ENCODE peak calls at places on chromosomes 7 and 10, in four cellular contexts. P is body of pancreas, A is MCF 10A, F is left ventricle myocardium inferior. U is an unnamed sample.

GRCh38 chr7:107167483-107168232 is 1.1 kb upstream of the HBP1 start:
- DNase-seq in P (peak), A (peak), F (peak), U (no peak)

GRCh38 chr7:148622887-148623585 is 32.5 kb downstream of the C7orf33 start:
- DNase-seq in P (peak), A (no peak), F (no peak), U (peak)

GRCh38 chr7:44827567-44827966 is 20.3 kb downstream of the H2AZ2 start:
- DNase-seq in P (no peak), A (no peak), F (no peak), U (no peak)

GRCh38 chr7:28180364-28181147 is at the start of gene JAZF1:
- DNase-seq in P (peak), A (peak), F (peak), U (peak)

GRCh38 chr10:35219292-35219691 is 92.6 kb downstream of the CREM start:
- DNase-seq in P (no peak), A (no peak), F (no peak), U (no peak)

GRCh38 chr7:149870701-149871483 is 2.9 kb upstream of the ATP6V0E2 start:
- DNase-seq in P (no peak), A (no peak), F (no peak), U (peak)

GRCh38 chr10:70974351-70974901 is 86.1 kb upstream of the PCBD1 start:
- DNase-seq in P (no peak), A (peak), F (no peak), U (no peak)

GRCh38 chr7:121102619-121103018 is 114.1 kb downstream of the CPED1 start:
- DNase-seq in P (peak), A (no peak), F (no peak), U (no peak)

DNA sequence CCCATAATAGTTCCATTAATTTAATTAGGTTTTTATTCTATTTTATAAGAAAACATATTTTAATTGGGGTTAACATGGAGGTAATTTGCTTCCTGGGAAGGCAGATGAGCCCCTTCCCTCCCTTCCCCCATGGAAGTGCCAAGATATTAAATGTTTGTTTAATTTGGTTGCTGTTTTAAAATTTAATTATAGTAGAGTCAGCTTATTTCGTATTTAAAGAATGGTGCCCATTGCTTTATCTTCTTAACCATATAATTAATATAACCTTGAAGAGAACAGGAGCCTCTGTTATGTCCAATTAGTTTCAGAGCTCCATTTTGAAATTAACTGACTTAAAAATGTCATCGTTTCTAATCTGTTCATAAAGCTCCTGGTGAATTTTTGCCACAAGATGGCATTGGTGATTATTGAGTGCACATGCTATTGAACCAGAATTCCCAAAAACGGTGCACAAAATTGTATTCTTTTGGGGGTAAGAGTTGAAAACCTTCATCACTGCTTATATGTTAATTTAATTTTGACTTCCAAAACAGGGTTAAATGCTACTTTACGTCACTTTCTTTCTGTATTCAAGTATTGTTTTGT is 26.0 kb downstream of the KLHDC10 start:
- DNase-seq in P (no peak), A (peak), F (no peak), U (no peak)
- TF ChIP-seq CTCF in P (no peak), A (no peak), F (no peak), U (no peak)

GRCh38 chr10:17805440-17805839 is 3.7 kb upstream of the MRC1 start:
- DNase-seq in P (no peak), A (no peak), F (no peak), U (no peak)

GRCh38 chr10:17808971-17809841 is at the start of gene MRC1:
- DNase-seq in P (no peak), A (no peak), F (peak), U (no peak)

GRCh38 chr10:17802350-17802749 is 6.8 kb upstream of the MRC1 start:
- DNase-seq in P (no peak), A (no peak), F (no peak), U (no peak)

GRCh38 chr10:17802966-17803365 is 6.2 kb upstream of the MRC1 start:
- DNase-seq in P (no peak), A (peak), F (no peak), U (no peak)

DNA sequence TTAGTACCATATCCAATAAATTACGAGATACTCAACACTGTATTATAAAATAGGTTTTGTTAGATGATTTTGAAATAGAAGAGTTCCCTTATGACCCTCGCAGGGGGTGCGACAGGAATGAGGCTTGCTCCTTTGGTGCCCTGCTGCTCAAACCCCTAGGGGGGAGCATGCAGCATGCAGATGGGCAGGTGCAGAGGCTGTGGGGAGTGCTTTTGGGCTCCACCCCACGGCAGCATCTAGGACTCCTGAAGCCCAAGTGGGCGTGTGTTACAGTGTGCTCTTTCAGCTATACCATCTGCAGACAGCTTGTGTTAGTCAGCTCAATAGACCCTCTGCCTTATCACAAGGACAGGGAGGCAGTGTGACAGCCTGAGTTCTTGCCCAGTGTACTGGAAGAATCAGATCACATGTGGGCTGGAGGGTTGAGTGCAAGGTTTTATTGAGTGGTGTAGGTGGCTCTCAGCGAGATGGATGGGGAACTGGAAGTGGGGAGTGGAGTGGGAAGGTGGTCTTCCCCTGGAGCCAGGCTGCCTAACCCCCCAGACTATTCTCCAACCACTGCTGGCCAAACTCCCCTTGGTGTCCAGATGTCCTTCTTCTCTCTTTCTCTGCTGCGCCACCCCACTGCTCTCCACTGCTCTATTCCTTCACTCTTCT is 3.1 kb upstream of the MRC1 start:
- DNase-seq in P (no peak), A (peak), F (no peak), U (no peak)
- TF ChIP-seq CTCF in P (peak), A (no peak), F (peak), U (peak)

GRCh38 chr10:62414359-62414758 is 40.2 kb downstream of the ZNF365 start:
- DNase-seq in P (no peak), A (peak), F (no peak), U (no peak)
- TF ChIP-seq CTCF in P (no peak), A (peak), F (no peak), U (peak)

GRCh38 chr10:49164587-49165188 is 23.5 kb downstream of the TMEM273 start:
- DNase-seq in P (peak), A (peak), F (no peak), U (peak)
- TF ChIP-seq CTCF in P (peak), A (peak), F (peak), U (peak)

GRCh38 chr7:26200113-26200443 is 468 bp downstream of the HNRNPA2B1 start:
- DNase-seq in P (peak), A (peak), F (peak), U (peak)

GRCh38 chr7:26199301-26200112 is 1.0 kb downstream of the HNRNPA2B1 start:
- DNase-seq in P (peak), A (peak), F (peak), U (peak)

GRCh38 chr7:26198781-26199169 is 1.8 kb downstream of the HNRNPA2B1 start:
- DNase-seq in P (no peak), A (no peak), F (no peak), U (no peak)

GRCh38 chr7:26197153-26198115 is 3.1 kb downstream of the HNRNPA2B1 start:
- DNase-seq in P (no peak), A (no peak), F (no peak), U (no peak)

DNA sequence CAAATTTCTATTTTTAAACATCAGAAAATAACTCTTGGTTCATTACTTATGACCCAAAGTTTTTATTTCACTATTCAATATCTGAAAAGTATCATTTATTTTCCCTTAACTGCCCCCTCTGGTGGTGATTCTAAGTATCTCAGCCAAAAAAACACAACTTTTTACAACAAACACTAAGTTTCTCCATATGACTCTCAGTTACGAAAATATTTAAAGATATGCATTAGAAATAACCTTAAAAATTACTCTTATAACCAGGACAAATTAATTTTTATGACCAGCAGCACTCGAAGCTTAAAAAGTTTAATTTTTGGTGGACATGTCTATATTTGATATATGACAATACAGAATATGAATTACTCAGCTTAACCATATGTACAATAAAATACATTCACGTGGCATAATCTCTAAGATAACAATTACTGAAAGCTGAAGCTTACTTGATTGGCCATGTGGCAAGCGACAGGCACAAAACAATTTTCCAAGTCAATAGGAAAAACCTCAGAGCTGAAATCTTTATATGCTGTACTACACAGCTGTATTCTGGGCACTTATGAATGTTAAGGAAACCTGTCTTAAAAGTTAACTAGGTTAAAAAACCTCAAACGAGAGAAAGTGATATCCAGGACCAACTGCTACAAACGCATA is 2.3 kb downstream of the HNRNPA2B1 start:
- DNase-seq in P (no peak), A (peak), F (no peak), U (no peak)
- TF ChIP-seq CTCF in P (peak), A (peak), F (peak), U (peak)

DNA sequence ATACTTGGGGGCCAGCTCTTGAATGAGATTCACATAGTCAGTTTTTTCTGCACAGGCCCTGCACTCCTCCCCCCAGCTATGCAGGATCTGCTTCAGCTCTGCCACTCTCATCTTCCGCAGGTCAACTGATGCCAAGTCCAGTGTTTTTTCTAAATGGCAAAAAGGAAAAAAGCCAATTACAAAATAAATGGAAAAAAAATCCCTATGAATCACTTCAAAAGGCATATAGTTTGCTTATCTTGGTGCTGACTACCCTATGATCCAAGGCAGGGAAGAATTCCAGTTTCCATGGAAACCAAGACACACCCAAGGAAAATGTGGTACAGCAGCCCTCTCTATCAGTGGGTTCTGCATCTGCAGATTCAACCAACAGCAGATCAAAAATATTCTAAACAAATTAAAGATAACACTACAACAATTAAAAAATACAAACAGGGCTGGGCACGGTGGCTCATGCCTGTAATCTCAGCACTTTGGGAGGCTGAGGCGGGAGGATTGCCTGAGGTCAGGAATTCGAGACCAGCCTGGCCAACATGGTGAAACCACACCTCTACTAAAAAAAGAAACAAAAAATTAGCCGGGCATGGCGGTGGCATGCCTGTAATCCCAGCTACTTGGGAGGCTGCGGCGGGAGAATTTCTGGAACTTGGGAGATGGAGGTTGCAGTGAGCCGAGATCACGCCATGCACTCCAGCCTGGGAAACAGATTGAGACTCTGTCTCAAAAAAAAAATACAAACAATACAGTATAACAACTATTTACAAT is 17.6 kb downstream of the CDNF start:
- DNase-seq in P (no peak), A (peak), F (no peak), U (no peak)
- TF ChIP-seq CTCF in P (no peak), A (no peak), F (no peak), U (no peak)

GRCh38 chr7:79361214-79361613 is 92.3 kb downstream of the MAGI2 start:
- DNase-seq in P (no peak), A (peak), F (no peak), U (no peak)
- TF ChIP-seq CTCF in P (no peak), A (no peak), F (no peak), U (no peak)

DNA sequence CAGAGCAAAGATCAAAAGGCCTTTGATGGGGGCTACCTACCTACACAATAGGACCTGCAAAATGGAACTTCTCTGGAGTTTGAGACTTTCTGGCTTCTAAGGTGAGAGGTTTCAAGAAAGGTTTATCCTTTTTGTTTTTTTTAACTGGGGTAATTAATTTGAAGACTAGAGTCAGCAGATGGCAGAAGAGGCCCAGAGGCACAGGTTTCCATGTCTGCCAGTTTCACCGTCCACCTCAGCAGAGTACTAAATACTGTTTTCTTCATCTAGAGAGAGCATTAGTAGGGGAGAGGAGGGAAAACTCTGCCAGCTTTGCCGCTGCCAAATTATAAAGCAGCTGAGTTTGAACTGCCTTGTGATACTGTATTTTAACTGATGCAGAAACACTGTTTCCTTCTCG is 138.7 kb downstream of the SLC25A13 start:
- DNase-seq in P (no peak), A (no peak), F (no peak), U (no peak)
- TF ChIP-seq CTCF in P (no peak), A (no peak), F (no peak), U (no peak)

GRCh38 chr7:134315679-134316538 is 821 bp downstream of the SLC35B4 start:
- DNase-seq in P (no peak), A (no peak), F (no peak), U (no peak)

GRCh38 chr7:134313543-134313942 is 3.2 kb downstream of the SLC35B4 start:
- DNase-seq in P (no peak), A (no peak), F (no peak), U (no peak)

GRCh38 chr7:134317434-134317833 is 704 bp upstream of the SLC35B4 start:
- DNase-seq in P (no peak), A (no peak), F (no peak), U (no peak)

GRCh38 chr7:134318443-134318842 is 1.7 kb upstream of the SLC35B4 start:
- DNase-seq in P (no peak), A (no peak), F (no peak), U (no peak)

GRCh38 chr7:134316539-134317344 is at the start of gene SLC35B4:
- DNase-seq in P (peak), A (peak), F (peak), U (peak)
- TF ChIP-seq CTCF in P (peak), A (no peak), F (peak), U (no peak)

U was measured in CD14-positive monocyte.